ENCODE peak calls at places on chromosomes 1 and 21, in seven cellular contexts. N, R, H, Z, A, X and B are unnamed samples.
A peak's percentile ranks its signal among the peaks of the same experiment; 100 is the strongest.

GRCh38 chr1:2541619-2542246 is 11.7 kb upstream of the HES5 start:
- DNase-seq in N (no peak), R (no peak), H (peak; percentile 83), Z (no peak), A (peak; percentile 74), X (peak; percentile 44), B (no peak)

GRCh38 chr1:110606784-110607662 is 865 bp upstream of the KCNA2 start:
- DNase-seq in N (no peak), R (no peak), H (no peak), Z (peak; percentile 81), A (peak; percentile 87), X (no peak), B (no peak)

GRCh38 chr1:11796036-11796828 is 9.5 kb downstream of the MTHFR start:
- DNase-seq in N (peak; percentile 64), R (no peak), H (peak; percentile 71), Z (no peak), A (no peak), X (no peak), B (no peak)

GRCh38 chr1:51506537-51506936 is 12.5 kb downstream of the EPS15 start:
- DNase-seq in N (peak; percentile 81), R (peak; percentile 37), H (no peak), Z (no peak), A (no peak), X (no peak), B (no peak)

GRCh38 chr21:34123609-34124008 is 50.2 kb downstream of the MRPS6 start:
- DNase-seq in N (no peak), R (no peak), H (no peak), Z (no peak), A (no peak), X (no peak), B (no peak)

GRCh38 chr21:42746593-42747266 is 93.3 kb downstream of the PDE9A start:
- DNase-seq in N (no peak), R (no peak), H (peak; percentile 81), Z (no peak), A (peak; percentile 85), X (no peak), B (no peak)

GRCh38 chr1:1001631-1002300 is 1.9 kb upstream of the HES4 start:
- DNase-seq in N (peak; percentile 51), R (peak; percentile 78), H (peak; percentile 90), Z (peak; percentile 95), A (peak; percentile 98), X (peak; percentile 79), B (no peak)

GRCh38 chr1:52904590-52905375 is 16.8 kb downstream of the ECHDC2 start:
- DNase-seq in N (no peak), R (no peak), H (no peak), Z (no peak), A (no peak), X (peak; percentile 25), B (no peak)

GRCh38 chr1:230136453-230137327 is 69.7 kb downstream of the GALNT2 start:
- DNase-seq in N (no peak), R (no peak), H (no peak), Z (no peak), A (no peak), X (no peak), B (no peak)

GRCh38 chr1:41364444-41365319 is 3.4 kb downstream of the FOXO6 start:
- DNase-seq in N (no peak), R (no peak), H (no peak), Z (no peak), A (no peak), X (no peak), B (no peak)

GRCh38 chr1:206721454-206721853 is 36.7 kb downstream of the MAPKAPK2 start:
- DNase-seq in N (no peak), R (no peak), H (no peak), Z (no peak), A (no peak), X (no peak), B (no peak)

GRCh38 chr21:32413697-32414578 is 1.4 kb downstream of the EVA1C start:
- DNase-seq in N (no peak), R (peak; percentile 74), H (no peak), Z (no peak), A (no peak), X (no peak), B (no peak)

GRCh38 chr1:22494943-22495579 is 43.4 kb downstream of the ZBTB40 start:
- DNase-seq in N (no peak), R (no peak), H (no peak), Z (no peak), A (no peak), X (no peak), B (no peak)

GRCh38 chr1:167446946-167447345 is 71.4 kb downstream of the CD247 start:
- DNase-seq in N (no peak), R (no peak), H (no peak), Z (no peak), A (no peak), X (no peak), B (no peak)

GRCh38 chr1:111110197-111110899 is 29.5 kb downstream of the DRAM2 start:
- DNase-seq in N (peak; percentile 41), R (no peak), H (no peak), Z (no peak), A (no peak), X (no peak), B (no peak)

GRCh38 chr21:29121759-29122158 is 8.7 kb upstream of the MAP3K7CL start:
- DNase-seq in N (no peak), R (no peak), H (no peak), Z (no peak), A (no peak), X (no peak), B (no peak)

GRCh38 chr21:44736291-44737004 is 25.1 kb upstream of the TSPEAR start:
- DNase-seq in N (no peak), R (no peak), H (no peak), Z (peak; percentile 73), A (no peak), X (peak; percentile 70), B (no peak)

GRCh38 chr1:204398197-204399125 is 13.2 kb downstream of the PPP1R15B start:
- DNase-seq in N (peak; percentile 69), R (no peak), H (no peak), Z (no peak), A (no peak), X (peak; percentile 93), B (no peak)

GRCh38 chr1:202890392-202890791 is 1.4 kb upstream of the RABIF start:
- DNase-seq in N (no peak), R (no peak), H (no peak), Z (no peak), A (no peak), X (no peak), B (no peak)

GRCh38 chr1:24966121-24966723 is 36.1 kb upstream of the RUNX3 start:
- DNase-seq in N (no peak), R (no peak), H (no peak), Z (no peak), A (no peak), X (no peak), B (no peak)

GRCh38 chr1:64745181-64745985 is 508 bp downstream of the RAVER2 start:
- DNase-seq in N (no peak), R (peak; percentile 28), H (peak; percentile 60), Z (peak; percentile 82), A (no peak), X (peak; percentile 37), B (no peak)
- TF ChIP-seq POLR2A in N (no peak), R (no peak), H (no peak), Z (no peak), A (no peak), X (no peak), B (no peak)

GRCh38 chr1:38778051-38778450 is 81.5 kb downstream of the RRAGC start:
- DNase-seq in N (no peak), R (no peak), H (no peak), Z (peak; percentile 13), A (no peak), X (no peak), B (no peak)

GRCh38 chr1:38776466-38776865 is 83.1 kb downstream of the RRAGC start:
- DNase-seq in N (no peak), R (no peak), H (no peak), Z (peak; percentile 8), A (no peak), X (no peak), B (no peak)

GRCh38 chr1:38779491-38779890 is 80.1 kb downstream of the RRAGC start:
- DNase-seq in N (no peak), R (no peak), H (no peak), Z (peak; percentile 57), A (no peak), X (no peak), B (no peak)

GRCh38 chr1:38778521-38778920 is 81.1 kb downstream of the RRAGC start:
- DNase-seq in N (no peak), R (no peak), H (no peak), Z (no peak), A (no peak), X (no peak), B (no peak)

DNA sequence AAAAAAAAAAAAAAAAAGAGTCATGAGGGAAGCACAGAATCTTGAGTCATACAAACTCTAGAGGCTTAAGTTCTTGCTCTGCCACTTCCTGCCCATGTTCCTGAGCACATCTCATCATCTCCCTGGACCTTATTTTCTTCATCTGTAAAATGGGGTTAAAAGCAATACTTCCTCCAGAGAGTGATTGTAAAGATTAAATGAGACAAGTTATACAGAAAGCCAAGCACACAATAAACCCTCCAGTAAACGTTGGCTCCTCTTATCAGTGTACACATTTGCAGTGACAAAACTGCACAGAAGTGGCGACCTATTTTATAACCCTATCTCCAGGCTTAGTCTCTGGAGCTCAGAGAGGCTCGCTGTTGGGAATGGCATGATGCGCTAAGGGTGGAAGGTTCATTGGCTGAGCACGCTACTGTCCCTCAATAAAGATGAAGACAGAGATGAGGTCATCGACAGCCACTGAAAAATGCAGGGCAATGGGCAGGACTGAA is 82.1 kb downstream of the RRAGC start:
- DNase-seq in N (no peak), R (no peak), H (no peak), Z (peak; percentile 42), A (no peak), X (no peak), B (no peak)
- TF ChIP-seq POLR2A in N (no peak), R (no peak), H (no peak), Z (no peak), A (no peak), X (no peak), B (no peak)

GRCh38 chr1:145992958-145993617 is 3.3 kb downstream of the TXNIP start:
- DNase-seq in N (no peak), R (no peak), H (no peak), Z (no peak), A (no peak), X (no peak), B (no peak)

GRCh38 chr1:145993618-145994390 is 2.6 kb downstream of the TXNIP start:
- DNase-seq in N (no peak), R (peak; percentile 20), H (no peak), Z (no peak), A (no peak), X (no peak), B (no peak)

GRCh38 chr1:145995964-145996432 is 381 bp downstream of the TXNIP start:
- DNase-seq in N (no peak), R (peak; percentile 46), H (no peak), Z (peak; percentile 85), A (no peak), X (no peak), B (no peak)

GRCh38 chr1:145995148-145995851 is 1.1 kb downstream of the TXNIP start:
- DNase-seq in N (no peak), R (peak; percentile 13), H (no peak), Z (peak; percentile 23), A (no peak), X (no peak), B (no peak)

GRCh38 chr1:145994391-145995120 is 1.8 kb downstream of the TXNIP start:
- DNase-seq in N (no peak), R (peak; percentile 39), H (no peak), Z (no peak), A (no peak), X (no peak), B (no peak)
- TF ChIP-seq POLR2A in N (no peak), R (no peak), H (peak; percentile 39), Z (no peak), A (peak; percentile 5), X (no peak), B (peak; percentile 4)

GRCh38 chr1:43851561-43852338 is 81.9 kb upstream of the ARTN start:
- DNase-seq in N (no peak), R (no peak), H (no peak), Z (no peak), A (peak; percentile 46), X (no peak), B (no peak)
- TF ChIP-seq POLR2A in N (no peak), R (no peak), H (no peak), Z (no peak), A (no peak), X (no peak), B (no peak)